ENCODE peak calls at places on chromosomes 11 and 22, in six cellular contexts. One of them, this sample, is unnamed. For H3K27me3, the result is how much of the 10 kb centered on the place peaks cover.

GRCh38 chr22:20211997-20212753 is 55.9 kb downstream of the RTN4R start:
- DNase-seq in neural progenitor cell: no peak
- DNase-seq in heart left ventricle: peak
- DNase-seq in left lung: peak
- DNase-seq in IMR-90: peak
- DNase-seq in transverse colon: peak
- DNase-seq in this sample: no peak

GRCh38 chr22:23591846-23592245 is 11.8 kb upstream of the IGLL1 start:
- DNase-seq in left lung: no peak
- DNase-seq in heart left ventricle: no peak
- DNase-seq in transverse colon: no peak
- DNase-seq in neural progenitor cell: no peak
- DNase-seq in IMR-90: no peak
- DNase-seq in this sample: no peak

GRCh38 chr22:42180349-42180842 is 49.8 kb upstream of the CYP2D6 start:
- DNase-seq in heart left ventricle: no peak
- DNase-seq in left lung: no peak
- DNase-seq in IMR-90: peak
- DNase-seq in neural progenitor cell: no peak
- DNase-seq in transverse colon: peak
- DNase-seq in this sample: no peak

GRCh38 chr11:121967131-121967689 is 148.8 kb downstream of the BLID start:
- DNase-seq in IMR-90: no peak
- DNase-seq in heart left ventricle: no peak
- DNase-seq in neural progenitor cell: peak
- DNase-seq in transverse colon: no peak
- DNase-seq in left lung: no peak
- DNase-seq in this sample: no peak

GRCh38 chr22:19223617-19224016 is 45.1 kb upstream of the SLC25A1 start:
- DNase-seq in left lung: no peak
- DNase-seq in IMR-90: no peak
- DNase-seq in transverse colon: no peak
- DNase-seq in heart left ventricle: no peak
- DNase-seq in neural progenitor cell: no peak
- DNase-seq in this sample: no peak

GRCh38 chr11:85759915-85760314 is 51.0 kb downstream of the SYTL2 start:
- DNase-seq in heart left ventricle: no peak
- DNase-seq in IMR-90: peak
- DNase-seq in neural progenitor cell: no peak
- DNase-seq in left lung: no peak
- DNase-seq in transverse colon: no peak
- DNase-seq in this sample: peak

GRCh38 chr11:126118806-126119205 is 56.1 kb upstream of the CDON start:
- DNase-seq in left lung: no peak
- DNase-seq in neural progenitor cell: no peak
- DNase-seq in IMR-90: no peak
- DNase-seq in heart left ventricle: no peak
- DNase-seq in transverse colon: no peak
- DNase-seq in this sample: no peak

GRCh38 chr22:33050614-33051230 is 7.5 kb downstream of the SYN3 start:
- DNase-seq in IMR-90: no peak
- DNase-seq in transverse colon: no peak
- DNase-seq in neural progenitor cell: no peak
- DNase-seq in left lung: no peak
- DNase-seq in heart left ventricle: no peak
- DNase-seq in this sample: no peak

GRCh38 chr11:133982901-133983300 is 26.1 kb upstream of the IGSF9B start:
- DNase-seq in neural progenitor cell: no peak
- DNase-seq in IMR-90: no peak
- DNase-seq in transverse colon: no peak
- DNase-seq in heart left ventricle: no peak
- DNase-seq in left lung: no peak
- DNase-seq in this sample: no peak

GRCh38 chr11:47950396-47950795 is 30.0 kb upstream of the PTPRJ start:
- DNase-seq in transverse colon: peak
- DNase-seq in IMR-90: no peak
- DNase-seq in heart left ventricle: no peak
- DNase-seq in neural progenitor cell: no peak
- DNase-seq in left lung: no peak
- DNase-seq in this sample: no peak

GRCh38 chr22:42608481-42609361 is 6.0 kb downstream of the POLDIP3 start:
- DNase-seq in IMR-90: peak
- DNase-seq in neural progenitor cell: peak
- DNase-seq in left lung: no peak
- DNase-seq in heart left ventricle: peak
- DNase-seq in transverse colon: no peak
- DNase-seq in this sample: no peak

GRCh38 chr11:64742940-64743590 is 877 bp downstream of the RASGRP2 start:
- DNase-seq in transverse colon: peak
- DNase-seq in neural progenitor cell: peak
- DNase-seq in IMR-90: no peak
- DNase-seq in left lung: peak
- DNase-seq in heart left ventricle: peak
- DNase-seq in this sample: no peak

GRCh38 chr22:21593406-21594232 is 26.1 kb downstream of the UBE2L3 start:
- DNase-seq in heart left ventricle: peak
- DNase-seq in left lung: no peak
- DNase-seq in IMR-90: no peak
- DNase-seq in neural progenitor cell: peak
- DNase-seq in transverse colon: no peak
- DNase-seq in this sample: no peak

GRCh38 chr11:106156290-106156937 is 79.0 kb downstream of the AASDHPPT start:
- DNase-seq in left lung: no peak
- DNase-seq in neural progenitor cell: peak
- DNase-seq in heart left ventricle: no peak
- DNase-seq in IMR-90: peak
- DNase-seq in transverse colon: no peak
- DNase-seq in this sample: peak

GRCh38 chr22:23251445-23252093 is 71.3 kb downstream of the BCR start:
- DNase-seq in heart left ventricle: no peak
- DNase-seq in transverse colon: peak
- DNase-seq in neural progenitor cell: no peak
- DNase-seq in IMR-90: peak
- DNase-seq in left lung: no peak
- DNase-seq in this sample: no peak

GRCh38 chr22:19596680-19597398 is 72.6 kb upstream of the CLDN5 start:
- DNase-seq in left lung: no peak
- DNase-seq in transverse colon: no peak
- DNase-seq in IMR-90: no peak
- DNase-seq in neural progenitor cell: no peak
- DNase-seq in heart left ventricle: no peak
- DNase-seq in this sample: no peak

GRCh38 chr11:104897891-104898684 is at the start of gene CASP12:
- DNase-seq in left lung: no peak
- DNase-seq in heart left ventricle: no peak
- DNase-seq in neural progenitor cell: no peak
- DNase-seq in IMR-90: peak
- DNase-seq in transverse colon: no peak
- DNase-seq in this sample: no peak

GRCh38 chr22:28328751-28329150 is 350.9 kb downstream of the TTC28 start:
- DNase-seq in neural progenitor cell: no peak
- DNase-seq in left lung: no peak
- DNase-seq in transverse colon: no peak
- DNase-seq in heart left ventricle: no peak
- DNase-seq in IMR-90: no peak
- DNase-seq in this sample: no peak

GRCh38 chr11:8262552-8263108 is 1.0 kb downstream of the LMO1 start:
- DNase-seq in transverse colon: peak
- DNase-seq in left lung: no peak
- DNase-seq in heart left ventricle: peak
- DNase-seq in IMR-90: peak
- DNase-seq in neural progenitor cell: peak
- DNase-seq in this sample: no peak

GRCh38 chr11:61505640-61506155 is 2.9 kb upstream of the LRRC10B start:
- DNase-seq in neural progenitor cell: no peak
- DNase-seq in IMR-90: no peak
- DNase-seq in heart left ventricle: no peak
- DNase-seq in transverse colon: no peak
- DNase-seq in left lung: no peak
- DNase-seq in this sample: no peak

GRCh38 chr22:43792905-43793304 is 19.2 kb downstream of the EFCAB6 start:
- DNase-seq in transverse colon: no peak
- DNase-seq in IMR-90: no peak
- DNase-seq in neural progenitor cell: no peak
- DNase-seq in heart left ventricle: no peak
- DNase-seq in left lung: no peak
- DNase-seq in this sample: no peak

GRCh38 chr11:11987503-11988022 is 20.9 kb downstream of the DKK3 start:
- DNase-seq in left lung: no peak
- DNase-seq in IMR-90: peak
- DNase-seq in heart left ventricle: no peak
- DNase-seq in neural progenitor cell: no peak
- DNase-seq in transverse colon: no peak
- DNase-seq in this sample: no peak

GRCh38 chr11:11988099-11988651 is 20.3 kb downstream of the DKK3 start:
- DNase-seq in heart left ventricle: no peak
- DNase-seq in neural progenitor cell: no peak
- DNase-seq in transverse colon: no peak
- DNase-seq in left lung: no peak
- DNase-seq in IMR-90: peak
- DNase-seq in this sample: peak

GRCh38 chr11:11989774-11990744 is 18.4 kb downstream of the DKK3 start:
- DNase-seq in heart left ventricle: peak
- DNase-seq in transverse colon: no peak
- DNase-seq in left lung: no peak
- DNase-seq in neural progenitor cell: no peak
- DNase-seq in IMR-90: no peak
- DNase-seq in this sample: no peak

GRCh38 chr11:11985954-11986949 is 22.2 kb downstream of the DKK3 start:
- DNase-seq in left lung: no peak
- DNase-seq in transverse colon: no peak
- DNase-seq in IMR-90: no peak
- DNase-seq in heart left ventricle: no peak
- DNase-seq in neural progenitor cell: no peak
- DNase-seq in this sample: no peak

DNA sequence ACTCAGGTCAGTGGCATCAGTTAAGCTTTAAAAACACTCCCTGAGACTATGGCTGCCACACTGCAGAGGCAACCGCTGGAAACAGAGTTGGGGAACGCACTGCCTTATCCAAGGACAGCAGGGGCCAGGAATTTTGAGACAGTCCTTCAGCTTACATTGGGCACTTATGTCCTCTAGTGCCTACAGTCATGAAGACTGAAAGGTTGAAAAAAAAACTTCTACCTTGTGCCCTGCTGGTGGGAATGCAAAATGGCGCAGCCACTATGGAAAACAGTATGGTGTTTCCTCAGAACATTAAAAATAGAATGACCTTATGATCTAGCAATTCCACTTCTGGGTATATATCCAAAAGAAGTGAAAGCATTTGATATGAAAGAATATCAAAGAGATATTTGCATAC is 19.6 kb downstream of the DKK3 start:
- DNase-seq in left lung: no peak
- DNase-seq in heart left ventricle: no peak
- DNase-seq in IMR-90: no peak
- DNase-seq in neural progenitor cell: no peak
- DNase-seq in transverse colon: no peak
- DNase-seq in this sample: no peak
- TF ChIP-seq CTCF in left lung: no peak
- TF ChIP-seq CTCF in heart left ventricle: no peak
- TF ChIP-seq CTCF in IMR-90: peak
- TF ChIP-seq CTCF in neural progenitor cell: peak
- TF ChIP-seq CTCF in transverse colon: no peak
- TF ChIP-seq CTCF in this sample: peak

DNA sequence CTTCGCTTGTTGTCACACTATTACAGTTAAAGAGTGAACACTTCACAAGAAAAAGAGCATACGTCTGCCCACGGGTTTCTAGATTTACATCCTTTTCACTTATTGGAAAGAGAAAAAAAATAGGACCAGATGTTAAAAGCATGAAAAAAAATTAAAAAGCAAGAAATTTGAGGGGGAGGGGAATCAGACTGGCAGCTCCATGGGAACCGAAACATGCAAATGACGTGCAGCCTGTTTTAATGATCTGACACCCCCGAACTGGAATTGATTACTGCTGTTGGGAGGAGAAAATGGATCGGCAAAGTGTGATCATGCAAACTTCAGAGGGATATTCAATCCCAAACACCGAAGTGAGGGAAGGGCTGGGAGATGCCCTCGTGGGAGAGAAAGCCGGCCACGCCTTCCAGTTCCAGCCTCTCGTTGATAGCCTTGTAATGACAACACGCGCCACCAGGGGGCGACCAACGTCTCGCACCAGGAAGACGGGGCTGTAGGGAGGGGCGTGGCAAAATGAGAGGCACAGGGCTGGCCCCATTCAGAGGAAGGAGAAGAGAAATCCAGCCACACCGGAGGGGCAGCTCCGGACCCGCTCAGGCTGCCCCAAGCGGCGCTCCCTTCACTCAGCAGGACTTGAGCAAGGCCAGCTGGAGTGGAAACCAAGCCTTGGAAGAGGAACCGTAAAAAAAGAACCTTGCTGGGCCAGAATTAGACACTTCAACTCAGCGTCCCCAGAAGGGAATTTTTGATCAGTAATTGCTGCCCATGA is 53.8 kb upstream of the SYT13 start:
- DNase-seq in transverse colon: peak
- DNase-seq in neural progenitor cell: peak
- DNase-seq in left lung: peak
- DNase-seq in heart left ventricle: peak
- DNase-seq in IMR-90: peak
- DNase-seq in this sample: peak
- H3K4me3 ChIP-seq in transverse colon: no peak
- H3K4me3 ChIP-seq in neural progenitor cell: no peak
- H3K4me3 ChIP-seq in left lung: no peak
- H3K4me3 ChIP-seq in heart left ventricle: peak
- H3K4me3 ChIP-seq in IMR-90: no peak
- H3K4me3 ChIP-seq in this sample: peak

GRCh38 chr11:1834132-1834610 is 619 bp upstream of the SYT8 start:
- DNase-seq in transverse colon: peak
- DNase-seq in neural progenitor cell: no peak
- DNase-seq in IMR-90: no peak
- DNase-seq in heart left ventricle: peak
- DNase-seq in left lung: peak
- DNase-seq in this sample: no peak

GRCh38 chr11:1830500-1831223 is 4.1 kb upstream of the SYT8 start:
- DNase-seq in neural progenitor cell: no peak
- DNase-seq in transverse colon: peak
- DNase-seq in IMR-90: no peak
- DNase-seq in heart left ventricle: peak
- DNase-seq in left lung: peak
- DNase-seq in this sample: no peak

GRCh38 chr11:1831338-1832180 is 3.2 kb upstream of the SYT8 start:
- DNase-seq in neural progenitor cell: no peak
- DNase-seq in transverse colon: no peak
- DNase-seq in IMR-90: no peak
- DNase-seq in heart left ventricle: peak
- DNase-seq in left lung: no peak
- DNase-seq in this sample: no peak

GRCh38 chr11:1832989-1833365 is 1.8 kb upstream of the SYT8 start:
- DNase-seq in heart left ventricle: peak
- DNase-seq in IMR-90: no peak
- DNase-seq in transverse colon: no peak
- DNase-seq in left lung: no peak
- DNase-seq in neural progenitor cell: peak
- DNase-seq in this sample: no peak

GRCh38 chr11:1832181-1832988 is 2.4 kb upstream of the SYT8 start:
- DNase-seq in transverse colon: peak
- DNase-seq in left lung: peak
- DNase-seq in heart left ventricle: peak
- DNase-seq in neural progenitor cell: peak
- DNase-seq in IMR-90: no peak
- DNase-seq in this sample: no peak
- H3K27me3 ChIP-seq in transverse colon: under half
- H3K27me3 ChIP-seq in left lung: half or more
- H3K27me3 ChIP-seq in heart left ventricle: under half
- H3K27me3 ChIP-seq in neural progenitor cell: under half
- H3K27me3 ChIP-seq in IMR-90: under half
- H3K27me3 ChIP-seq in this sample: under half

GRCh38 chr11:12006552-12007229 is 1.7 kb downstream of the DKK3 start:
- DNase-seq in IMR-90: no peak
- DNase-seq in heart left ventricle: no peak
- DNase-seq in neural progenitor cell: no peak
- DNase-seq in transverse colon: no peak
- DNase-seq in left lung: no peak
- DNase-seq in this sample: no peak
- TF ChIP-seq CTCF in IMR-90: no peak
- TF ChIP-seq CTCF in heart left ventricle: no peak
- TF ChIP-seq CTCF in neural progenitor cell: no peak
- TF ChIP-seq CTCF in transverse colon: no peak
- TF ChIP-seq CTCF in left lung: no peak
- TF ChIP-seq CTCF in this sample: no peak